ENCODE peak calls at places on chromosomes 2 and 18, in five cellular contexts. P is Karpas-422, S is PC-3, N is fibroblast of lung, K is colonic mucosa. Y is an unnamed sample.

GRCh38 chr2:38190542-38191218 is 114.7 kb upstream of the CYP1B1 start:
- DNase-seq in S (no peak), K (no peak), P (no peak), N (peak), Y (no peak)

GRCh38 chr18:23956483-23956882 is 58.1 kb upstream of the TTC39C start:
- DNase-seq in K (no peak), N (no peak), P (no peak), S (no peak), Y (no peak)

GRCh38 chr2:196233033-196233807 is 61.8 kb upstream of the STK17B start:
- DNase-seq in S (peak), P (peak), K (peak), N (peak), Y (no peak)

GRCh38 chr2:6986251-6986893 is 69.2 kb downstream of the RNF144A start:
- DNase-seq in P (no peak), N (no peak), K (no peak), S (peak), Y (no peak)

GRCh38 chr2:60331106-60331809 is 222.2 kb downstream of the BCL11A start:
- DNase-seq in K (no peak), N (no peak), P (no peak), S (peak), Y (no peak)

GRCh38 chr2:8500124-8501054 is 181.5 kb upstream of the ID2 start:
- DNase-seq in K (no peak), P (no peak), S (peak), N (peak), Y (no peak)

GRCh38 chr2:63484481-63484880 is 103.8 kb downstream of the WDPCP start:
- DNase-seq in N (no peak), P (no peak), K (no peak), S (no peak), Y (no peak)

GRCh38 chr2:31207790-31208189 is 9.5 kb downstream of the CAPN14 start:
- DNase-seq in P (no peak), N (no peak), S (no peak), K (no peak), Y (no peak)

GRCh38 chr2:123179526-123179925 is 845.6 kb upstream of the CNTNAP5 start:
- DNase-seq in K (no peak), P (no peak), N (no peak), S (peak), Y (no peak)

GRCh38 chr2:105598853-105599252 is 145.9 kb upstream of the NCK2 start:
- DNase-seq in P (no peak), K (no peak), S (no peak), N (no peak), Y (no peak)

GRCh38 chr2:47034973-47035609 is 119.5 kb upstream of the MCFD2 start:
- DNase-seq in S (no peak), P (no peak), K (no peak), N (no peak), Y (no peak)

GRCh38 chr2:189751080-189751658 is 11.4 kb downstream of the OSGEPL1 start:
- DNase-seq in K (peak), P (peak), N (peak), S (peak), Y (no peak)

GRCh38 chr2:220949476-220949875 is 622.6 kb downstream of the EPHA4 start:
- DNase-seq in K (no peak), N (no peak), S (no peak), P (no peak), Y (no peak)

GRCh38 chr2:197904446-197904845 is 100.1 kb downstream of the PLCL1 start:
- DNase-seq in P (no peak), N (no peak), K (no peak), S (no peak), Y (no peak)

GRCh38 chr2:160417745-160418397 is 75.7 kb downstream of the RBMS1 start:
- DNase-seq in S (peak), P (no peak), K (no peak), N (peak), Y (no peak)

GRCh38 chr2:143429932-143430331 is 300.7 kb downstream of the ARHGAP15 start:
- DNase-seq in P (no peak), N (peak), S (peak), K (no peak), Y (no peak)

GRCh38 chr2:158688722-158689121 is 106.4 kb upstream of the DAPL1 start:
- DNase-seq in K (no peak), P (no peak), N (peak), S (peak), Y (no peak)

GRCh38 chr2:66534461-66534860 is 99.5 kb downstream of the MEIS1 start:
- DNase-seq in K (no peak), S (no peak), N (no peak), P (no peak), Y (no peak)

GRCh38 chr2:190948671-190949070 is 65.3 kb downstream of the STAT1 start:
- DNase-seq in N (no peak), P (no peak), S (peak), K (no peak), Y (no peak)

GRCh38 chr2:231673348-231673770 is 35.0 kb upstream of the PTMA start:
- DNase-seq in P (peak), S (no peak), N (peak), K (peak), Y (no peak)

GRCh38 chr2:227411320-227411989 is 23.7 kb upstream of the SCYGR1 start:
- DNase-seq in S (peak), K (no peak), N (no peak), P (no peak), Y (no peak)

GRCh38 chr2:71455741-71456569 is 2.6 kb downstream of the DYSF start:
- DNase-seq in N (no peak), S (no peak), K (no peak), P (no peak), Y (no peak)

GRCh38 chr18:66729459-66730239 is 125.8 kb upstream of the CDH19 start:
- DNase-seq in P (no peak), S (no peak), K (no peak), N (no peak), Y (no peak)

GRCh38 chr18:38307919-38308318 is 742.3 kb upstream of the CELF4 start:
- DNase-seq in P (no peak), N (no peak), K (no peak), S (no peak), Y (no peak)

GRCh38 chr18:58140366-58141325 is 96.6 kb downstream of the NEDD4L start:
- DNase-seq in N (no peak), S (no peak), P (no peak), K (no peak), Y (no peak)

GRCh38 chr2:202831241-202831997 is 40.1 kb downstream of the ICA1L start:
- DNase-seq in P (peak), K (peak), N (peak), S (peak), Y (no peak)

GRCh38 chr18:48548404-48548771 is 9.6 kb downstream of the CTIF start:
- DNase-seq in S (no peak), P (no peak), K (no peak), N (peak), Y (no peak)

GRCh38 chr2:37232131-37232933 is 874 bp downstream of the NDUFAF7 start:
- DNase-seq in S (peak), K (peak), P (peak), N (peak), Y (peak)

GRCh38 chr2:110852541-110853263 is 120.3 kb downstream of the ACOXL start:
- DNase-seq in K (no peak), S (peak), P (no peak), N (no peak), Y (no peak)

GRCh38 chr2:180907731-180908130 is 72.7 kb upstream of the UBE2E3 start:
- DNase-seq in S (peak), N (peak), P (no peak), K (no peak), Y (no peak)

GRCh38 chr2:102385522-102385921 is 29.9 kb downstream of the IL18R1 start:
- DNase-seq in P (no peak), N (no peak), S (no peak), K (no peak), Y (no peak)

GRCh38 chr2:65710356-65710755 is 278.0 kb upstream of the SPRED2 start:
- DNase-seq in S (no peak), P (no peak), N (no peak), K (no peak), Y (no peak)

GRCh38 chr2:205175831-205176230 is 506.5 kb upstream of the NRP2 start:
- DNase-seq in K (no peak), N (no peak), P (no peak), S (no peak), Y (no peak)

GRCh38 chr2:69791045-69791444 is 38.4 kb upstream of the GMCL1 start:
- DNase-seq in N (no peak), P (no peak), S (no peak), K (no peak), Y (no peak)

GRCh38 chr2:119402106-119402505 is 29.5 kb upstream of the TMEM37 start:
- DNase-seq in N (no peak), K (no peak), S (no peak), P (no peak), Y (no peak)

DNA sequence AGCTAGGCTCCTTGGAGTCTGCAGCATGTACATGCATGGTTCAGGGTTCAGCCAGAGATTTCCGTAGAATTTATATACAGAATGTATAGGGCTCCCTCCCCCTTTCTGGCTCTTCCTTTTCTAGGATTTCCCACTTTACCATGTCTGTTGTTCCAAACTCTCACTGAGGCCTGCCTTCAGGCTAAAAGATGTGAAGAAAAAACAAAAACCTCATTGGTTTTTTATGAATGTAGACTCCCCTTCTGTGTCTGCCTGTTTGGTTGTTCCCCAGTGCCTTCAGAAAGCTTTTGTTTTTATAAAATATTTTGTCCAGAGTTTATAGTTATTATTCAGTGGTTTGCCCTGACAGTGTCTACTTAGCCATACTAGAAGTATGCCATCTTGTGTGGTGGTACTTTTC is 3.6 kb downstream of the NDUFV2 start:
- DNase-seq in K (no peak), S (no peak), N (no peak), P (no peak), Y (no peak)
- H3K9ac ChIP-seq in K (no peak), S (peak), N (no peak), P (peak), Y (peak)

GRCh38 chr2:20541305-20541640 is 94.4 kb downstream of the RHOB start:
- DNase-seq in K (no peak), N (no peak), P (no peak), S (no peak), Y (no peak)

GRCh38 chr2:20539133-20539719 is 92.4 kb downstream of the RHOB start:
- DNase-seq in S (no peak), K (no peak), N (peak), P (no peak), Y (no peak)

GRCh38 chr2:20540587-20541304 is 93.9 kb downstream of the RHOB start:
- DNase-seq in K (no peak), N (no peak), P (no peak), S (no peak), Y (no peak)

GRCh38 chr2:20538308-20539132 is 91.6 kb downstream of the RHOB start:
- DNase-seq in S (no peak), K (no peak), N (no peak), P (peak), Y (no peak)

DNA sequence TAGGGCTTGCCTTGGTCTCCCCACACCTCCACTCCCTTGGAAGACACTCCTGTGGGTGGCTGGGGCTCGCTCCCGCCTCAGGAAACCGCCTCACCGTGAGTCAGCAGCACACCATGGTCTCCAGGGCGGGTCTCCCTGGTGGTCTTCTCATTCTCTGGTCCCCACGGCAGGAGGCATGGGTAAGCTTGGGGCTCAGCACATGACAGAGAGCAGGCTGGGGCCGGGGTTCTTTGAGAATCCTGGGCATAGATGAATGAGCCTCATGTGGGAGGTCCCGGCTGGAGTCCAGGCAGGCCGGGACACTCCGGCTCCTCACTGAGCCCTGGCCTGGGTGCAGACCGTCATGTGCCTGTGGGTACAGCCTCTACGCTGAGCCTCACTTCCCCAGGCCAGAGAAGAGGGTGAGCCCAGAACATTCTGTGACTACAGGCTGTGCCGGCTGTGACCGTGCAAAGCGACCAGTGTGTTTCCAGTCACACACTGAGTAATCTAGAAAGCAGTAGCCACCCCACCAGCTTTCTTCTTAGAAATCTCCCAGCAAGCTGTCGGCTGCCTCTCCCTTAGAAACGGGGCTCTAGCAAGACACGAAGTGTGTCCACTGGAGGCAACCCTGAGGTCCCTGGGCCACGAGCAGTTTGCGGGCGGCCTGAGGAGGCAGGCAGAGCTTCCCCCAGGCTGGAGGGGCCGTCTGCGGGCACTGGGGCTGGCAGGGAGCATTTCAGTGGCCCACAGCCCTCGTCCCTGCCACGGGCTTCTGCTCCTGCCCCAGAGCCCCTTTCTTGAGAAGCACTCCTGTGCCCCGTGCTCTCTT is 93.1 kb downstream of the RHOB start:
- DNase-seq in S (no peak), N (no peak), K (no peak), P (no peak), Y (no peak)
- H3K27ac ChIP-seq in S (no peak), N (no peak), K (no peak), P (no peak), Y (peak)

DNA sequence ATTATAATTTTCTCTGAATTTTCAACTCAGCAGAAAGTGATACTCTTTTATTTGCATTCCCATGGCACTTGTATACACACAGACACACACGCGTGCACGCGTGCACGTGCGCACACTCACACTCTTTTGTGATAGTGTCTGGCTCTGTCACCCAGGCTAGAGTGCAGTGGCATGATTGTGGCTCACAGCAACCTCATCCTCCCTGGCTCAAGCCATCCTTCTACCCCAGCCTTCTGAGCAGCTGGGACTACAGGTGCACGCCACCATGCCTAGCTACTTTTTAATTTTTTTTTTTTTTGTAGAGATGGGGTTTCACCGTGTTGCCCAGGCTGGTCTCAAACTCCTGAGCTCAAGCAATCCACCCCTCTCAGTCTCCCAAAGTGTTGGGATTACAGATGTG is 123.2 kb downstream of the MC4R start:
- DNase-seq in P (no peak), K (no peak), N (no peak), S (no peak), Y (no peak)
- H3K4me3 ChIP-seq in P (no peak), K (no peak), N (no peak), S (no peak), Y (no peak)

GRCh38 chr2:55102056-55102812 is 52.0 kb upstream of the RTN4 start:
- DNase-seq in S (peak), K (no peak), N (peak), P (no peak), Y (no peak)
- H3K9ac ChIP-seq in S (no peak), K (no peak), N (no peak), P (no peak), Y (no peak)

DNA sequence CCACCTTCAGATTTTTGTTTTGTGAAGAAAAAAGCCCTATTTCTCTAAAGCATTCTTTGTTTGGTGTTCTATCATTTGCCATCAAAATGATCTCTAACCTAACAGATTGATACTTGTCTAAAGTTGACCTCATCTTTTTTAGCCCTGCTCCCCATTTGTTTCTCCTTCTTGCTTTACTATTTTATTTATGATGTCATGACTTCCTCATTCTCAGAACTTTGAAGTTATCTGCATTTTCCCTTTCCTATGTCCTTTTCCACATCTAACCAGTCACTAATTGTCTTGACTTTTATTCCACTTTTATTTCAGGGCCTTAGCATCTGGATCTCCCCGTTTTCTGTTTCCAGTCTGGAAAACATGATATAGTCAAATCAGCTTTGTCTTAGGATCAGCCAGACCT is 8.3 kb downstream of the RAPGEF4 start:
- DNase-seq in K (no peak), S (no peak), N (no peak), P (no peak), Y (no peak)
- H3K27ac ChIP-seq in K (no peak), S (no peak), N (no peak), P (no peak), Y (no peak)